ENCODE peak calls at places on chromosomes 6 and 20, in five cellular contexts. One of them, this sample, is unnamed. For H3K9me3, the result is how much of the 10 kb centered on the place peaks cover.

GRCh38 chr6:45487645-45488044 is 109.9 kb upstream of the SUPT3H start:
- DNase-seq in colonic mucosa: no peak
- DNase-seq in AG04450: no peak
- DNase-seq in OCI-LY7: no peak
- DNase-seq in upper lobe of left lung: no peak
- DNase-seq in this sample: no peak

GRCh38 chr6:34232901-34233300 is 3.8 kb upstream of the HMGA1 start:
- DNase-seq in colonic mucosa: no peak
- DNase-seq in AG04450: no peak
- DNase-seq in OCI-LY7: no peak
- DNase-seq in upper lobe of left lung: no peak
- DNase-seq in this sample: no peak

GRCh38 chr6:131780600-131780999 is 27.2 kb upstream of the ENPP1 start:
- DNase-seq in colonic mucosa: no peak
- DNase-seq in AG04450: no peak
- DNase-seq in OCI-LY7: no peak
- DNase-seq in upper lobe of left lung: no peak
- DNase-seq in this sample: no peak

GRCh38 chr20:32650545-32650944 is 23.2 kb downstream of the C20orf203 start:
- DNase-seq in colonic mucosa: no peak
- DNase-seq in AG04450: no peak
- DNase-seq in OCI-LY7: no peak
- DNase-seq in upper lobe of left lung: no peak
- DNase-seq in this sample: no peak

GRCh38 chr6:15079288-15079817 is 166.5 kb upstream of the JARID2 start:
- DNase-seq in colonic mucosa: no peak
- DNase-seq in AG04450: no peak
- DNase-seq in OCI-LY7: no peak
- DNase-seq in upper lobe of left lung: no peak
- DNase-seq in this sample: no peak

GRCh38 chr20:24296477-24297380 is 172.7 kb upstream of the SYNDIG1 start:
- DNase-seq in colonic mucosa: no peak
- DNase-seq in AG04450: no peak
- DNase-seq in OCI-LY7: no peak
- DNase-seq in upper lobe of left lung: no peak
- DNase-seq in this sample: no peak

GRCh38 chr6:122809001-122809400 is 19.9 kb downstream of the SMPDL3A start:
- DNase-seq in colonic mucosa: no peak
- DNase-seq in AG04450: no peak
- DNase-seq in OCI-LY7: no peak
- DNase-seq in upper lobe of left lung: no peak
- DNase-seq in this sample: no peak

GRCh38 chr20:12051206-12052163 is 133.8 kb downstream of the BTBD3 start:
- DNase-seq in colonic mucosa: no peak
- DNase-seq in AG04450: no peak
- DNase-seq in OCI-LY7: no peak
- DNase-seq in upper lobe of left lung: no peak
- DNase-seq in this sample: no peak

GRCh38 chr20:24468401-24469115 is 871 bp upstream of the SYNDIG1 start:
- DNase-seq in colonic mucosa: no peak
- DNase-seq in AG04450: no peak
- DNase-seq in OCI-LY7: no peak
- DNase-seq in upper lobe of left lung: no peak
- DNase-seq in this sample: no peak

GRCh38 chr6:34462561-34462971 is 3.3 kb upstream of the PACSIN1 start:
- DNase-seq in colonic mucosa: peak
- DNase-seq in AG04450: no peak
- DNase-seq in OCI-LY7: no peak
- DNase-seq in upper lobe of left lung: peak
- DNase-seq in this sample: no peak

GRCh38 chr20:7147220-7147601 is 379.7 kb downstream of the BMP2 start:
- DNase-seq in colonic mucosa: no peak
- DNase-seq in AG04450: no peak
- DNase-seq in OCI-LY7: no peak
- DNase-seq in upper lobe of left lung: no peak
- DNase-seq in this sample: no peak

GRCh38 chr6:140684776-140685550 is 1310.5 kb upstream of the CITED2 start:
- DNase-seq in colonic mucosa: no peak
- DNase-seq in AG04450: no peak
- DNase-seq in OCI-LY7: no peak
- DNase-seq in upper lobe of left lung: no peak
- DNase-seq in this sample: no peak

GRCh38 chr6:14059791-14060436 is 57.7 kb upstream of the CD83 start:
- DNase-seq in colonic mucosa: no peak
- DNase-seq in AG04450: no peak
- DNase-seq in OCI-LY7: no peak
- DNase-seq in upper lobe of left lung: no peak
- DNase-seq in this sample: no peak

GRCh38 chr6:1312193-1312443 is 220 bp downstream of the FOXQ1 start:
- DNase-seq in colonic mucosa: no peak
- DNase-seq in AG04450: no peak
- DNase-seq in OCI-LY7: no peak
- DNase-seq in upper lobe of left lung: no peak
- DNase-seq in this sample: no peak

GRCh38 chr6:108556864-108557493 is 3.7 kb upstream of the FOXO3 start:
- DNase-seq in colonic mucosa: no peak
- DNase-seq in AG04450: peak
- DNase-seq in OCI-LY7: no peak
- DNase-seq in upper lobe of left lung: no peak
- DNase-seq in this sample: no peak

GRCh38 chr6:164216368-164216767 is 801.9 kb downstream of the QKI start:
- DNase-seq in colonic mucosa: no peak
- DNase-seq in AG04450: no peak
- DNase-seq in OCI-LY7: no peak
- DNase-seq in upper lobe of left lung: no peak
- DNase-seq in this sample: no peak

DNA sequence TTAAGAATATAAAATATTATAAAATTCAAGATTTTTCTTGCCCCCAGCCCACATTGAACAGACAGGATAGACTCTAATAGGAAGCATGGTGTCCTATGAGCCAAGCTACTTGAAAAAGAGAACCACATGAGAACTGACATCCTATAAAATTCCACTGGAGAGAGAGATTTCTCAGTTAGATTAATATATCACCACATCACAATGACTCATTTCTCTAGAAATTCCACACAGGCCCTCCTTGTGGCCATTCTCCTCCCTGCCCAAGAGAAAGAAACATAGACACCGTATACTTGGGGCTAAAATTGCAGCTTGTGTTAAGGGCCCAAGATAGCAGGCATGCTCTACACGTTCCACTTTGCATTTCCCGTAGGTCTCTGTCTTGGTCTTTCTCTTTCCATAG is 481.4 kb downstream of the PTPRT start:
- DNase-seq in colonic mucosa: no peak
- DNase-seq in AG04450: no peak
- DNase-seq in OCI-LY7: no peak
- DNase-seq in upper lobe of left lung: no peak
- DNase-seq in this sample: no peak
- H3K9me3 ChIP-seq in colonic mucosa: under half
- H3K9me3 ChIP-seq in AG04450: under half
- H3K9me3 ChIP-seq in OCI-LY7: under half
- H3K9me3 ChIP-seq in upper lobe of left lung: under half
- H3K9me3 ChIP-seq in this sample: under half

GRCh38 chr6:110811187-110811586 is 4.1 kb downstream of the CDK19 start:
- DNase-seq in colonic mucosa: no peak
- DNase-seq in AG04450: no peak
- DNase-seq in OCI-LY7: peak
- DNase-seq in upper lobe of left lung: no peak
- DNase-seq in this sample: no peak
- H3K9me3 ChIP-seq in colonic mucosa: under half
- H3K9me3 ChIP-seq in AG04450: under half
- H3K9me3 ChIP-seq in OCI-LY7: under half
- H3K9me3 ChIP-seq in upper lobe of left lung: under half
- H3K9me3 ChIP-seq in this sample: under half

GRCh38 chr6:61562098-61562497 is 723.9 kb downstream of the KHDRBS2 start:
- DNase-seq in colonic mucosa: no peak
- DNase-seq in AG04450: no peak
- DNase-seq in OCI-LY7: no peak
- DNase-seq in upper lobe of left lung: no peak
- DNase-seq in this sample: no peak
- H3K9me3 ChIP-seq in colonic mucosa: under half
- H3K9me3 ChIP-seq in AG04450: under half
- H3K9me3 ChIP-seq in OCI-LY7: under half
- H3K9me3 ChIP-seq in upper lobe of left lung: under half
- H3K9me3 ChIP-seq in this sample: under half

GRCh38 chr20:44123874-44124535 is 63.0 kb downstream of the JPH2 start:
- DNase-seq in colonic mucosa: no peak
- DNase-seq in AG04450: no peak
- DNase-seq in OCI-LY7: no peak
- DNase-seq in upper lobe of left lung: no peak
- DNase-seq in this sample: no peak
- H3K9me3 ChIP-seq in colonic mucosa: under half
- H3K9me3 ChIP-seq in AG04450: under half
- H3K9me3 ChIP-seq in OCI-LY7: under half
- H3K9me3 ChIP-seq in upper lobe of left lung: under half
- H3K9me3 ChIP-seq in this sample: under half

DNA sequence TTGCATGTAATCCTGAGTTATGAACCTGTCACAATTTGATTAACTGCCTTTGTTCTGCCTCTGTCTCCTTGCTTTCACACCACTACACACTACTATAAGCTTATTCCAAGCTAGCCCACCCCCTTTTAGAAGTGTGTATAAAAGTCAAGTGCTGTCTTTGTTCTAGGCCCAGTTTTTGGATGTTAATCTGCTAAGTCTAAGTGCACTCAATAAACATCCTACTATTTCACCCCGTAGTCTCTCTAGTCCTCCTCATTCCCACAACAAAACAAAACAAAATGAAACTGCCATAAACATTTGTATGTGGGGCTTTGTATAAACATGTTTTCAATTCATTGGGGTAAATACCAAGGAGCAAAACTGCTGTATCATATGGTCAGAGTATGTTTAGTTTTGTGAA is 16.1 kb upstream of the SPACA1 start:
- DNase-seq in colonic mucosa: no peak
- DNase-seq in AG04450: no peak
- DNase-seq in OCI-LY7: peak
- DNase-seq in upper lobe of left lung: no peak
- DNase-seq in this sample: no peak
- H3K9me3 ChIP-seq in colonic mucosa: under half
- H3K9me3 ChIP-seq in AG04450: under half
- H3K9me3 ChIP-seq in OCI-LY7: half or more
- H3K9me3 ChIP-seq in upper lobe of left lung: under half
- H3K9me3 ChIP-seq in this sample: under half